ENCODE peak calls at places on chromosomes 13 and 19, in eight cellular contexts. S, L, E, I, O, Y, G and A are unnamed samples. For H3K9me3, the result is how much of the 10 kb centered on the place peaks cover.

GRCh38 chr13:48093588-48093987 is 1.3 kb downstream of the MED4 start:
- DNase-seq in L (no peak), E (no peak), Y (no peak), G (no peak), S (no peak), O (no peak), I (no peak), A (no peak)

GRCh38 chr13:110398564-110399507 is 91.8 kb downstream of the COL4A2 start:
- DNase-seq in I (no peak), Y (no peak), S (no peak), E (no peak), O (no peak), L (no peak), G (no peak), A (no peak)

GRCh38 chr13:52447354-52447753 is 3.1 kb downstream of the VPS36 start:
- DNase-seq in S (no peak), I (no peak), O (no peak), Y (no peak), L (no peak), E (no peak), G (no peak), A (no peak)

GRCh38 chr19:33686687-33687541 is 65.2 kb downstream of the CHST8 start:
- DNase-seq in G (no peak), I (no peak), L (no peak), S (no peak), O (no peak), E (no peak), Y (no peak), A (no peak)

GRCh38 chr19:31504221-31504620 is 155.0 kb upstream of the TSHZ3 start:
- DNase-seq in I (no peak), Y (no peak), S (no peak), L (no peak), E (no peak), G (no peak), O (no peak), A (no peak)

GRCh38 chr19:46537136-46538097 is 41.8 kb upstream of the PNMA8B start:
- DNase-seq in I (no peak), O (peak), S (peak), L (peak), E (peak), Y (peak), G (peak), A (no peak)

GRCh38 chr19:36265856-36266374 is 51.0 kb downstream of the ZNF146 start:
- DNase-seq in I (no peak), E (no peak), S (no peak), O (no peak), Y (no peak), G (no peak), L (no peak), A (no peak)

GRCh38 chr19:5144545-5145179 is 175.7 kb downstream of the KDM4B start:
- DNase-seq in L (no peak), E (no peak), Y (no peak), O (no peak), G (no peak), S (peak), I (no peak), A (no peak)

GRCh38 chr19:6047741-6048231 is 62.5 kb downstream of the RFX2 start:
- DNase-seq in L (no peak), O (no peak), E (no peak), S (no peak), I (peak), Y (no peak), G (no peak), A (peak)

GRCh38 chr19:39140594-39140993 is 15.0 kb downstream of the PAK4 start:
- DNase-seq in I (no peak), G (no peak), E (no peak), O (no peak), L (no peak), S (no peak), Y (no peak), A (no peak)

GRCh38 chr19:41554902-41555301 is 21.1 kb upstream of the CEACAM21 start:
- DNase-seq in Y (no peak), G (peak), I (no peak), S (no peak), O (no peak), E (no peak), L (no peak), A (no peak)

GRCh38 chr19:52518646-52519045 is 8.8 kb upstream of the ZNF808 start:
- DNase-seq in S (no peak), G (no peak), I (no peak), O (no peak), L (no peak), Y (no peak), E (no peak), A (no peak)

GRCh38 chr13:108734676-108735075 is 105.3 kb downstream of the MYO16 start:
- DNase-seq in S (no peak), G (no peak), I (peak), Y (no peak), L (no peak), E (no peak), O (no peak), A (no peak)

GRCh38 chr13:27830010-27830409 is 37.7 kb downstream of the GSX1 start:
- DNase-seq in E (peak), O (peak), G (peak), Y (peak), L (peak), I (no peak), S (peak), A (peak)

GRCh38 chr19:18861235-18861634 is 29.5 kb downstream of the UPF1 start:
- DNase-seq in G (no peak), O (no peak), I (no peak), E (no peak), L (no peak), Y (peak), S (no peak), A (no peak)

GRCh38 chr19:31264379-31264778 is 84.9 kb downstream of the TSHZ3 start:
- DNase-seq in E (no peak), O (no peak), S (no peak), L (no peak), I (no peak), G (no peak), Y (no peak), A (peak)

GRCh38 chr13:92716749-92717148 is 509.9 kb upstream of the GPC6 start:
- DNase-seq in Y (no peak), L (no peak), E (no peak), G (no peak), I (no peak), S (no peak), O (no peak), A (no peak)

GRCh38 chr19:50815443-50815842 is 8.1 kb downstream of the KLK1 start:
- DNase-seq in O (no peak), G (no peak), E (no peak), Y (no peak), L (no peak), I (no peak), S (no peak), A (no peak)

GRCh38 chr19:39188960-39189359 is 7.8 kb upstream of the NCCRP1 start:
- DNase-seq in E (no peak), G (no peak), S (no peak), O (no peak), L (no peak), Y (no peak), I (no peak), A (no peak)

GRCh38 chr19:44903602-44904425 is 1.8 kb upstream of the APOE start:
- DNase-seq in L (peak), Y (peak), I (peak), S (peak), G (peak), E (peak), O (peak), A (peak)

GRCh38 chr13:73073050-73073449 is 14.2 kb downstream of the KLF5 start:
- DNase-seq in E (no peak), L (no peak), S (no peak), G (no peak), Y (no peak), I (no peak), O (no peak), A (no peak)

GRCh38 chr13:98265669-98266551 is 88.8 kb upstream of the RNF113B start:
- DNase-seq in L (no peak), O (no peak), G (no peak), Y (no peak), I (no peak), E (peak), S (no peak), A (no peak)

GRCh38 chr13:107765724-107766436 is 449.5 kb downstream of the LIG4 start:
- DNase-seq in G (no peak), S (no peak), O (no peak), E (no peak), Y (no peak), L (no peak), I (no peak), A (no peak)

GRCh38 chr13:106234656-106235055 is 300.8 kb downstream of the EFNB2 start:
- DNase-seq in L (no peak), E (peak), G (no peak), I (no peak), Y (no peak), O (no peak), S (no peak), A (no peak)

GRCh38 chr13:89514534-89515312 is 1832.8 kb upstream of the MIR17HG start:
- DNase-seq in O (peak), S (no peak), Y (no peak), G (no peak), L (no peak), I (no peak), E (no peak), A (no peak)

GRCh38 chr19:9500796-9501195 is 2.4 kb upstream of the ZNF560 start:
- DNase-seq in L (no peak), Y (no peak), I (no peak), E (no peak), O (no peak), S (no peak), G (no peak), A (no peak)
- H3K9me3 ChIP-seq in L (half or more), Y (half or more), I (under half), E (half or more), O (half or more), S (under half), G (half or more), A (under half)

GRCh38 chr13:94765814-94766213 is 53.5 kb upstream of the SOX21 start:
- DNase-seq in G (no peak), O (no peak), I (no peak), L (no peak), Y (no peak), S (no peak), E (no peak), A (no peak)
- H3K9me3 ChIP-seq in G (under half), O (under half), I (under half), L (under half), Y (under half), S (under half), E (under half), A (under half)

GRCh38 chr19:24127601-24128000 is 40.6 kb downstream of the ZNF254 start:
- DNase-seq in E (no peak), L (no peak), O (no peak), Y (no peak), S (no peak), G (no peak), I (no peak), A (no peak)
- H3K9me3 ChIP-seq in E (half or more), L (half or more), O (half or more), Y (half or more), S (under half), G (half or more), I (half or more), A (half or more)

DNA sequence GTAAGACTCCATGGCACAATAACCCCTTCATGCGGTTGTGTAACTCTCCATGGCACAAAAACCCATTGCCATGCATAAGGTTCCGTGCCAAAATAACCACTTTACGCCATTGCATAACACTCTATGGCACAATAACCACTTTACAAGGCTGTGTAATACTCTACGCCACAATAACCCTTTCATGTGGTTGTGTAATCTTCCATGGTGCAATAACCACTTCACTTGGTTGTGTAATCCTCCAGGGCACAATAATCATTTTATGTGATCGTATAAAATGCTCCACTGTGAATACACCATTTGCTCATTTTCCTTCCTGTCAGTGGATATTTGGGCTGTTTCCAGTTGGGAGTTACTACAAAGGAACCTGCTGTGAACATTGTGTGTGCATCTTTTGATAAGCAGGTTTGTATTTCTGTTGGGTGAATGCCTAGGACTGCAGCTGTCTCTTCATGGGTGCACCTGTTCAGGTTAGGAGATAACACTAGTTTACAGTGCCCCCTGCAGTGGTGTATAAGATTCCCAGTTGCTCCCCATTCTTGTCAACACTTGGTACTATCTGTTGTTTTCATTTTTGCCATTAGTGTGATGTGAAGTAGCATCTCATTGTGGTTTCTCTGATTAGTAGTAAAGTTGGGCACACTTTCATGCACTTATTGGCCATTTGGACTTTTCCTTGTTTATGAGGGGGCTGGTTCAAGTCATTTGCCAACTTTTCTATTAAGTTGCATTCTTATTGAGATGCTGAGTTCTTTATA is 21.1 kb upstream of the ZSCAN18 start:
- DNase-seq in Y (no peak), G (no peak), S (no peak), E (no peak), L (no peak), O (no peak), I (no peak), A (no peak)
- H3K9me3 ChIP-seq in Y (half or more), G (half or more), S (under half), E (half or more), L (half or more), O (half or more), I (half or more), A (under half)

GRCh38 chr19:2015611-2015950 is at the start of gene BTBD2:
- DNase-seq in S (peak), I (no peak), O (peak), G (peak), E (peak), L (peak), Y (peak), A (peak)

GRCh38 chr19:2014081-2014693 is 1.3 kb downstream of the BTBD2 start:
- DNase-seq in O (no peak), I (no peak), S (no peak), Y (no peak), E (no peak), G (no peak), L (no peak), A (no peak)

GRCh38 chr19:2013683-2013961 is 1.9 kb downstream of the BTBD2 start:
- DNase-seq in I (no peak), O (no peak), E (no peak), G (no peak), S (no peak), L (no peak), Y (no peak), A (no peak)

GRCh38 chr19:2014731-2015610 is 543 bp downstream of the BTBD2 start:
- DNase-seq in S (peak), I (no peak), Y (no peak), G (peak), L (no peak), E (no peak), O (no peak), A (no peak)

GRCh38 chr19:2016041-2016807 is 710 bp upstream of the BTBD2 start:
- DNase-seq in G (peak), L (peak), I (no peak), S (peak), E (peak), O (peak), Y (peak), A (peak)
- H3K9me3 ChIP-seq in G (under half), L (under half), I (under half), S (under half), E (under half), O (under half), Y (under half), A (under half)

DNA sequence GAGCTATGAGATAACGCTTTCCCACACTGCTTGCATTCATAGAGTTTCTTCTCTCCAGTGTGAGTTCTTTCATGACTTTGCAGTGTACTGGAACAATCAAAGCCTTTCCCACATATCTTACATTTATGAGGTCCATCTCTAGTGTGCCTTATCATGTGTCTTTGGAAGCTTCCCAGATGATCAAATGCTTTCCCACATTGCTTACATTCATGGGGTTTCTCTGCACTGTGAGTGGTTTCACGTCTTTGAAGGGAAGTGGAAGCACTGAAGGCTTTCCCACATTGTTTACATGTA is 14.9 kb upstream of the ZNF442 start:
- DNase-seq in E (no peak), S (no peak), O (no peak), L (no peak), G (no peak), Y (no peak), I (no peak), A (no peak)
- H3K9me3 ChIP-seq in E (half or more), S (under half), O (half or more), L (under half), G (half or more), Y (under half), I (under half), A (under half)